ENCODE peak calls at places on chromosomes 7 and 10, in seven cellular contexts. H is psoas muscle, A is SJSA1, R is pancreas, Q is tibial nerve, X is fibroblast of lung, J is iPS DF 6.9. K is an unnamed sample. For H3K4me1, the result is how much of the 10 kb centered on the place peaks cover.

GRCh38 chr10:86178401-86179142 is 188.0 kb downstream of the GRID1 start:
- DNase-seq in A (peak), X (no peak), J (peak), R (no peak), H (no peak), Q (no peak), K (no peak)

GRCh38 chr10:28637346-28637745 is 40.0 kb upstream of the BAMBI start:
- DNase-seq in A (no peak), R (no peak), H (no peak), X (no peak), J (no peak), Q (no peak), K (no peak)

GRCh38 chr7:97043281-97043680 is 18.6 kb upstream of the DLX5 start:
- DNase-seq in J (no peak), R (no peak), H (no peak), X (no peak), Q (no peak), A (no peak), K (no peak)

GRCh38 chr7:157736341-157736740 is 399.5 kb downstream of the DNAJB6 start:
- DNase-seq in J (no peak), A (no peak), Q (no peak), R (no peak), H (no peak), X (no peak), K (no peak)

GRCh38 chr7:154574235-154574634 is 428.7 kb downstream of the PAXIP1 start:
- DNase-seq in Q (no peak), X (no peak), J (no peak), H (no peak), R (no peak), A (no peak), K (no peak)

GRCh38 chr7:120867932-120868331 is 10.0 kb upstream of the TSPAN12 start:
- DNase-seq in R (no peak), H (no peak), X (no peak), Q (no peak), J (no peak), A (no peak), K (no peak)

GRCh38 chr10:132870426-132870825 is 71.9 kb downstream of the CFAP46 start:
- DNase-seq in J (no peak), X (no peak), Q (no peak), H (no peak), R (peak), A (no peak), K (no peak)

GRCh38 chr10:5814110-5815107 is 1.2 kb upstream of the GDI2 start:
- DNase-seq in H (no peak), Q (no peak), A (no peak), X (peak), R (no peak), J (no peak), K (no peak)

GRCh38 chr7:98754041-98754479 is 115.8 kb downstream of the TMEM130 start:
- DNase-seq in X (no peak), Q (no peak), A (no peak), J (no peak), H (no peak), R (no peak), K (no peak)

GRCh38 chr7:50834679-50835078 is 52.0 kb upstream of the GRB10 start:
- DNase-seq in H (no peak), A (no peak), X (no peak), J (no peak), Q (no peak), R (no peak), K (no peak)

GRCh38 chr10:91415816-91416215 is 5.7 kb downstream of the HECTD2 start:
- DNase-seq in A (no peak), J (no peak), H (no peak), Q (no peak), X (no peak), R (no peak), K (no peak)

GRCh38 chr7:70285176-70285575 is 686.9 kb downstream of the AUTS2 start:
- DNase-seq in H (no peak), R (no peak), X (peak), Q (no peak), A (no peak), J (no peak), K (no peak)

GRCh38 chr10:17454181-17454800 is at the start of gene ST8SIA6:
- DNase-seq in H (peak), R (peak), X (peak), A (peak), J (no peak), Q (no peak), K (no peak)

GRCh38 chr7:116731737-116732335 is 59.8 kb downstream of the MET start:
- DNase-seq in H (no peak), X (no peak), A (no peak), J (no peak), R (no peak), Q (no peak), K (no peak)

GRCh38 chr10:50326757-50327701 is 75.7 kb upstream of the ASAH2 start:
- DNase-seq in X (peak), Q (no peak), R (no peak), J (no peak), H (peak), A (peak), K (peak)

GRCh38 chr7:135160858-135161653 is 9.5 kb downstream of the CYREN start:
- DNase-seq in A (no peak), R (no peak), X (no peak), H (no peak), J (no peak), Q (no peak), K (no peak)

GRCh38 chr10:110006358-110007170 is 1.2 kb upstream of the ADD3 start:
- DNase-seq in Q (peak), R (no peak), A (peak), X (peak), H (peak), J (no peak), K (peak)

GRCh38 chr10:23523251-23523650 is 84.4 kb downstream of the OTUD1 start:
- DNase-seq in J (no peak), Q (no peak), X (no peak), R (no peak), H (no peak), A (no peak), K (no peak)

GRCh38 chr10:51073461-51074237 is 638 bp upstream of the PRKG1 start:
- DNase-seq in H (peak), X (peak), Q (peak), J (no peak), R (peak), A (no peak), K (no peak)

GRCh38 chr10:4102802-4103344 is 317.9 kb upstream of the KLF6 start:
- DNase-seq in H (no peak), A (no peak), R (no peak), J (no peak), X (no peak), Q (no peak), K (no peak)

GRCh38 chr10:90306187-90306586 is 551.7 kb downstream of the HTR7 start:
- DNase-seq in A (peak), Q (no peak), R (no peak), X (peak), J (no peak), H (no peak), K (no peak)

GRCh38 chr7:5064391-5065106 is 18.9 kb downstream of the RBAK start:
- DNase-seq in X (peak), H (no peak), R (no peak), Q (no peak), J (no peak), A (peak), K (no peak)
- H3K4me3 ChIP-seq in X (no peak), H (no peak), R (no peak), Q (no peak), J (no peak), A (no peak), K (no peak)

GRCh38 chr10:124599588-124600050 is 138.0 kb downstream of the LHPP start:
- DNase-seq in R (no peak), X (no peak), J (no peak), Q (no peak), H (peak), A (no peak), K (no peak)

GRCh38 chr10:124600051-124600880 is 138.6 kb downstream of the LHPP start:
- DNase-seq in A (no peak), J (no peak), R (no peak), Q (no peak), H (peak), X (no peak), K (no peak)

GRCh38 chr10:124602121-124602561 is 140.5 kb downstream of the LHPP start:
- DNase-seq in A (no peak), H (peak), R (no peak), J (no peak), Q (no peak), X (no peak), K (no peak)

GRCh38 chr10:124601431-124602120 is 140.0 kb downstream of the LHPP start:
- DNase-seq in A (no peak), H (peak), X (no peak), Q (no peak), J (no peak), R (no peak), K (no peak)

GRCh38 chr10:124601016-124601415 is 139.4 kb downstream of the LHPP start:
- DNase-seq in J (no peak), H (peak), R (no peak), A (no peak), X (no peak), Q (no peak), K (no peak)
- H3K4me1 ChIP-seq in J (under half), H (under half), R (under half), A (under half), X (under half), Q (under half), K (under half)

GRCh38 chr7:924541-925231 is 29.8 kb downstream of the ADAP1 start:
- DNase-seq in A (no peak), R (peak), X (no peak), Q (no peak), H (no peak), J (no peak), K (no peak)
- H3K4me3 ChIP-seq in A (no peak), R (no peak), X (no peak), Q (no peak), H (no peak), J (no peak), K (no peak)

DNA sequence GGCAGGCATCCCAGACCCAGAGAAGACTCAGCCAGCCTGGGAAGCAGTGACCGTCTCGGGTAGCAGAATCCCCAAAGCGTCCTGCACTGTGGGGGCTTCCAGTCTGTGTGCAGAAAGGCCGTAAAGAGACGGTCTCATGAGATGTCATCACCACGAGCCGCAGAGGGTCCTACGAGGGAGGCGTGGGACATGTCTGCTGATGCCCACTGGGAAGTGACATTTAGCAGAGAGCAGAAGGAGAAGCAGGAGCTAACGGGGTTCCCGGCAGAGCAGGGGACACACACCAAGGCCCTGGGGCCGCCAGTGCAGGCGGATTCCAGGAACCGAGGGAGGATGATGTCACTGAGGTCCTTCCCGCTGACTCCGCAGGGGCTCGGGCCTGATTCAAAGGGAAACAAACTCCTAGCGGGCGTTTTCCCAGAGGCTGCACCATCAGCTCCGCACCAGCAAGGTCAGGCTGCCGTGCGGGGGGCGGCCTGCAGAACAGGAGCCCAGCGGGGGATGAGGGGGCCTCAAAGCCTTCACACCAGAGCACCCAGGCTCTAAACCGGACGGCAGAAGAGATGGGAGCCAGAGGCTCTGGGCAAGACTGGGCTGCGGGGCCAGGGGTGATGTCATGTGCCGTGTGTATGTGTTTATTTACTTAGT is 85.4 kb upstream of the PDGFA start:
- DNase-seq in Q (no peak), A (no peak), H (no peak), R (peak), X (no peak), J (no peak), K (no peak)
- H3K4me1 ChIP-seq in Q (under half), A (under half), H (under half), R (under half), X (under half), J (under half), K (under half)